ENCODE peak calls at places on chromosome 22, in five cellular contexts. T is tibial nerve; A is body of pancreas; N is CD4-positive, alpha-beta T cell; C is mammary epithelial cell. M is an unnamed sample.

GRCh38 chr22:42511401-42511891 is 8.2 kb downstream of the RRP7A start:
- DNase-seq in T (no peak), A (no peak), N (no peak), C (no peak), M (no peak)

GRCh38 chr22:22110548-22111266 is 128.1 kb upstream of the TOP3B start:
- DNase-seq in T (no peak), A (peak; percentile 21), N (no peak), C (peak; percentile 93), M (no peak)

GRCh38 chr22:42396621-42397331 is 35.4 kb downstream of the NFAM1 start:
- DNase-seq in T (no peak), A (peak; percentile 47), N (no peak), C (peak; percentile 19), M (peak; percentile 67)

GRCh38 chr22:30877662-30878515 is 90.7 kb downstream of the MORC2 start:
- DNase-seq in T (no peak), A (no peak), N (no peak), C (no peak), M (no peak)

GRCh38 chr22:36299911-36300310 is 47.0 kb downstream of the APOL1 start:
- DNase-seq in T (no peak), A (no peak), N (no peak), C (no peak), M (no peak)

GRCh38 chr22:22974795-22975580 is 87.4 kb downstream of the IGLL5 start:
- DNase-seq in T (no peak), A (no peak), N (no peak), C (no peak), M (no peak)

GRCh38 chr22:44026630-44027511 is 2.8 kb downstream of the PARVB start:
- DNase-seq in T (peak; percentile 50), A (peak; percentile 81), N (peak; percentile 21), C (no peak), M (peak; percentile 93)

GRCh38 chr22:48594016-48594756 is 1233.5 kb downstream of the BRD1 start:
- DNase-seq in T (no peak), A (no peak), N (no peak), C (no peak), M (no peak)

GRCh38 chr22:35154937-35155387 is 89.0 kb downstream of the ISX start:
- DNase-seq in T (no peak), A (peak; percentile 52), N (no peak), C (peak; percentile 45), M (no peak)

GRCh38 chr22:26462051-26462450 is 21.5 kb downstream of the HPS4 start:
- DNase-seq in T (no peak), A (no peak), N (no peak), C (no peak), M (no peak)

GRCh38 chr22:26462971-26463661 is 20.5 kb downstream of the HPS4 start:
- DNase-seq in T (no peak), A (no peak), N (no peak), C (no peak), M (no peak)

GRCh38 chr22:26463688-26464087 is 19.9 kb downstream of the HPS4 start:
- DNase-seq in T (no peak), A (no peak), N (no peak), C (no peak), M (no peak)

GRCh38 chr22:26460202-26460601 is 23.4 kb downstream of the HPS4 start:
- DNase-seq in T (no peak), A (no peak), N (no peak), C (peak; percentile 47), M (no peak)

DNA sequence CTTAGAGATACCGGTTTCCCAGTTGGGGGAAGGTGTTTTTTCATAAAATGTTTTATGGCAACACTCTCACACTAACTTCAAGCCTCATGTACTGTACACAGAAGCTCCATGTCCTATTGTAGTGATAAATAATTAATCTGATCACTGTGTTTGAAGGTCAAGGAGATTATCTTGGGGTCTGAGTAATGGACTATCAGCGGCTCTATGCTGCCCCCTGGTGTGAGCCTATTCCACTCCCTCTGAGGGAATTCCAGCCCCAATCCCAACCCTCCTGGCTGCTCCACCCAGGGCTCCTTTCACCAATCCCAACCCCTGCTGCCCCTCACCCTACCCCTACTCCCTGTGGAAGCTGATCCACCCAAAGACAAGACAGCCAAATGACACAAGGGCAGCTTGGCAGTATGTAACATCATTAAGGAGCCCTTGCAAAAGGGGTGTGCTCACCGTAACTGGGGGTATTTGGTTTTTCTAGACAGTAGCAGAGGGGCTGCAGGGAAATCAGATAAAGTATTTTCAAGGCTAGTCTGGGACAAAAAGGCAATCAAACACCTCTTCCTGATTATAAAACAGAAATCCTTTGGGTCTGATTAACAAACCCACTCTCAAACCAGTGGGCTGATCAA is 22.3 kb downstream of the HPS4 start:
- DNase-seq in T (peak; percentile 32), A (peak; percentile 56), N (no peak), C (peak; percentile 12), M (no peak)
- H3K27ac ChIP-seq in T (no peak overlapping the region), A (no peak overlapping the region), N (no peak overlapping the region), C (no peak overlapping the region), M (no peak overlapping the region)

GRCh38 chr22:24376002-24376401 is 51.4 kb upstream of the ADORA2A start:
- DNase-seq in T (no peak), A (no peak), N (no peak), C (no peak), M (no peak)

GRCh38 chr22:24380220-24381218 is 46.9 kb upstream of the ADORA2A start:
- DNase-seq in T (no peak), A (no peak), N (no peak), C (no peak), M (no peak)

GRCh38 chr22:24379536-24379935 is 47.9 kb upstream of the ADORA2A start:
- DNase-seq in T (no peak), A (no peak), N (no peak), C (no peak), M (no peak)

DNA sequence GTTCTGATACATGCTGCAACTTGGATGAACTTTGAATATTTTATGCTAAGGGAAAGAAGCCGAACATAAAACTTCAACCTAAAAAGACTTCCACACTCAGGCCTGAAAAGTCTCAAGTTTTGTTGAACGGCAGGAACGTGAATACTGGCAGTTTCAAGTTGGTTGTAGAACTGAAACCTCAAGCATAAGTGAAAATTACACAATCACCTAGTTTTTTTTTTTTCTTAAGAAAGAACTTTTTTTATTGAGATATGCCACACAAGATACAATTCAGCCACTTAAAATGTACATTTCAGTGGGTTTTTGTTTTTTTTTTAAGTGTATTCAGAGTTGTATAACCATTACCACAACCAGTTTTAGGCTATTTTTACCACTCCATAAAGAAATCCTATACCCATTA is 50.8 kb upstream of the ADORA2A start:
- DNase-seq in T (no peak), A (no peak), N (no peak), C (no peak), M (no peak)
- H3K27me3 ChIP-seq in T (no peaks in the 10 kb centered on the region), A (no peaks in the 10 kb centered on the region), N (no peaks in the 10 kb centered on the region), C (no peaks in the 10 kb centered on the region), M (no peaks in the 10 kb centered on the region)

DNA sequence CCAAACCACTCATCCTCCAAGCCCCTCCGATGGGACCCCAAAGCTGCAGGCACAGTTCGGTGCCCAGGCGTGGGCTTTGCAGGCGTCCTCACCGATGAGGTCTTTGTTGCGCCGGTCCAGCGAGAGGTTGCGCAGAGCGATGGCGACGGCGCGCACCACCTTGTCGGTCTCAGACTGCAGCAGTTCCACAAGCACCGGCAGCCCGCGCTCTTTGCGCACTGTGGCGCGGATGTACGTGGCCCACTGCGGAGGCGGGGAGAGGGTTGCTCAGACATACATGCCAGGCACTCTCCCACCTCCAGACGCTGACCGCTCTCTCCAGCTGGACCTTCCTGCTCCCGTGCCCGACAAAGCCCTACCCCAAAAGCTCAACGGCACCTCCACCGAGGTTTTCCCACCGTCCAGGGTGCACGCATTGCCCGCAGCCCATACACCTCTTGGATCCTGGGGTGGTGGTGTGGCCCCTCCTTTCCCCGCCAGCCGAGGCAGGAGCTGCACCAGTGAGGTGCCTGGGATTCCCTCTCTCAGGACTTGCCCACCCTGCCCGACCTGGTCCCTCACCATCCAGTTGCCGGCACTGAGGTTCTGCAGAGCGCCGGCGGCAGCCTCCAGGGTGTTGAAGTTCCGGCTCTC is 32.0 kb upstream of the TXNRD2 start:
- DNase-seq in T (no peak), A (no peak), N (no peak), C (no peak), M (no peak)
- TF ChIP-seq CTCF in T (no peak), A (no peak), N (no peak), C (no peak), M (no peak)

DNA sequence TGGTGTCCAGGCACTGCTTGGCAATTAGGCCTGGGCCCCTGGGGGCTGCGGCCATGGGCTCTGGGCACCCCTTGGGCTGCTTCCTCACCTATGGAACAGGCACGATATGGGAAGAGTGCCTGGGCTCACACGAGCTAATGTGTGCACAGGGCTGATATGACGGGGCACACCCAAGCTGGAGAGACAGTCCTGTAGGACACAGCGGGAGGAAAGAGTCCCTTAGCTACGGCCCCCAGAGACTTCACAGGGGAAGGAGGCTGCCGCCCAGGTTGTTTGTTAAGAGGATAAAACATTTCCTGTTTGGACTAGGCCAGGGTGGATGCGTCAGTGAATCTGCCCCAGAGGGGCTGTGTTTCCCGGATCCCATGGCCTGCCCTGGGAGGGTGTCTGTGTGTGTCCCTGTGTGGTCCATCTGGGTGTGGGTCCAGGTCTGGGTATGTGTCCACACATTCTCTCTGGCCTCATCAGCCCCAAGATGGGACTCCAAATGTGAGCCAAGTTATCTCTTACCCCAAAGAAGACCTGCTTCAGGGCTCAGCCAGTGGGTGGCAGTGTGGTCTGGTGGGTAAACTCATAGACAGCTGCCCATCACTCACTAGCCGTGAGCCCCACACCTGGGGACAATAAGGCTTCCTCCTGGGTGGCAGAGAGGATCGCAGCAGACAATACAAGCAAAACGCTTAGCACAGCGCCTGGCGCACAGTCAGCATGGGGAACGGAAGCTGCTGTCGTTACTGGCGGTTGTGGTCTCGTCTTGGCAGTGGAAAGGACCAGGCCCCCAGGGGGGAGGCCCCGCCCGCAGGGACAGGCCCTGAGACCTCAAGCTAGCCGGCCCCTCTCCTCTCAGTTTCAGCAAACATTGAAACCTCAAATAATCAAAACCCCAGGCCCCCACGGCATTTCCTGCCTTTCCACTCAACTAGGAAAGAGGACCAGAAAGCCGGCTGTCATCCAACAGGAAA is 3.2 kb upstream of the EMID1 start:
- DNase-seq in T (peak; percentile 30), A (peak; percentile 29), N (no peak), C (no peak), M (no peak)
- H3K27ac ChIP-seq in T (no peak overlapping the region), A (peak overlapping the region; percentile 50), N (no peak overlapping the region), C (no peak overlapping the region), M (no peak overlapping the region)

GRCh38 chr22:45330548-45330947 is 20.8 kb downstream of the FAM118A start:
- DNase-seq in T (no peak), A (no peak), N (no peak), C (no peak), M (no peak)
- H3K27me3 ChIP-seq in T (no peaks in the 10 kb centered on the region), A (no peaks in the 10 kb centered on the region), N (no peaks in the 10 kb centered on the region), C (no peaks in the 10 kb centered on the region), M (no peaks in the 10 kb centered on the region)

M was measured in right atrium auricular region.